ENCODE peak calls at places on chromosomes 13 and 19, in eight cellular contexts. One of them, this sample, is unnamed.

GRCh38 chr13:35157143-35157755 is 215.2 kb downstream of the NBEA start:
- DNase-seq in LNCaP clone FGC: peak
- DNase-seq in astrocyte of the spinal cord: peak
- DNase-seq in tibial artery: no peak
- DNase-seq in psoas muscle: no peak
- DNase-seq in cardiac muscle cell: peak
- DNase-seq in stomach: no peak
- DNase-seq in uterus: peak
- DNase-seq in this sample: peak

GRCh38 chr19:55340784-55341147 is 1.1 kb downstream of the KMT5C start:
- DNase-seq in tibial artery: no peak
- DNase-seq in stomach: no peak
- DNase-seq in astrocyte of the spinal cord: no peak
- DNase-seq in LNCaP clone FGC: no peak
- DNase-seq in uterus: no peak
- DNase-seq in cardiac muscle cell: peak
- DNase-seq in psoas muscle: no peak
- DNase-seq in this sample: no peak

GRCh38 chr19:10122066-10122465 is 2.4 kb upstream of the EIF3G start:
- DNase-seq in cardiac muscle cell: no peak
- DNase-seq in astrocyte of the spinal cord: peak
- DNase-seq in LNCaP clone FGC: peak
- DNase-seq in uterus: no peak
- DNase-seq in tibial artery: peak
- DNase-seq in psoas muscle: no peak
- DNase-seq in stomach: no peak
- DNase-seq in this sample: peak

GRCh38 chr13:76696370-76696769 is 189.8 kb downstream of the KCTD12 start:
- DNase-seq in LNCaP clone FGC: no peak
- DNase-seq in psoas muscle: no peak
- DNase-seq in cardiac muscle cell: peak
- DNase-seq in uterus: no peak
- DNase-seq in tibial artery: no peak
- DNase-seq in astrocyte of the spinal cord: peak
- DNase-seq in stomach: no peak
- DNase-seq in this sample: peak

GRCh38 chr13:39095500-39095899 is 57.2 kb downstream of the NHLRC3 start:
- DNase-seq in astrocyte of the spinal cord: no peak
- DNase-seq in stomach: no peak
- DNase-seq in psoas muscle: no peak
- DNase-seq in cardiac muscle cell: no peak
- DNase-seq in uterus: no peak
- DNase-seq in tibial artery: no peak
- DNase-seq in LNCaP clone FGC: no peak
- DNase-seq in this sample: no peak

GRCh38 chr13:101346942-101347728 is 69.2 kb downstream of the NALCN start:
- DNase-seq in astrocyte of the spinal cord: peak
- DNase-seq in uterus: no peak
- DNase-seq in LNCaP clone FGC: no peak
- DNase-seq in psoas muscle: no peak
- DNase-seq in tibial artery: no peak
- DNase-seq in cardiac muscle cell: no peak
- DNase-seq in stomach: no peak
- DNase-seq in this sample: peak

GRCh38 chr13:110683203-110683883 is 22.6 kb downstream of the CARS2 start:
- DNase-seq in stomach: no peak
- DNase-seq in astrocyte of the spinal cord: peak
- DNase-seq in psoas muscle: no peak
- DNase-seq in tibial artery: no peak
- DNase-seq in uterus: no peak
- DNase-seq in cardiac muscle cell: peak
- DNase-seq in LNCaP clone FGC: no peak
- DNase-seq in this sample: peak

GRCh38 chr13:51050021-51050886 is 60.8 kb downstream of the C13orf42 start:
- DNase-seq in LNCaP clone FGC: no peak
- DNase-seq in cardiac muscle cell: no peak
- DNase-seq in tibial artery: no peak
- DNase-seq in uterus: no peak
- DNase-seq in astrocyte of the spinal cord: peak
- DNase-seq in psoas muscle: no peak
- DNase-seq in stomach: no peak
- DNase-seq in this sample: no peak

GRCh38 chr13:65236841-65237418 is 1993.2 kb downstream of the PCDH9 start:
- DNase-seq in psoas muscle: no peak
- DNase-seq in LNCaP clone FGC: no peak
- DNase-seq in uterus: no peak
- DNase-seq in astrocyte of the spinal cord: no peak
- DNase-seq in stomach: no peak
- DNase-seq in tibial artery: no peak
- DNase-seq in cardiac muscle cell: no peak
- DNase-seq in this sample: no peak

GRCh38 chr19:54431255-54431838 is 16.1 kb downstream of the TTYH1 start:
- DNase-seq in psoas muscle: peak
- DNase-seq in uterus: no peak
- DNase-seq in astrocyte of the spinal cord: peak
- DNase-seq in LNCaP clone FGC: peak
- DNase-seq in cardiac muscle cell: no peak
- DNase-seq in tibial artery: no peak
- DNase-seq in stomach: peak
- DNase-seq in this sample: no peak

GRCh38 chr19:3323026-3323425 is 43.4 kb upstream of the NFIC start:
- DNase-seq in psoas muscle: no peak
- DNase-seq in LNCaP clone FGC: no peak
- DNase-seq in astrocyte of the spinal cord: no peak
- DNase-seq in cardiac muscle cell: no peak
- DNase-seq in stomach: no peak
- DNase-seq in uterus: no peak
- DNase-seq in tibial artery: no peak
- DNase-seq in this sample: no peak

GRCh38 chr19:38135150-38135998 is 88.6 kb downstream of the DPF1 start:
- DNase-seq in tibial artery: no peak
- DNase-seq in psoas muscle: peak
- DNase-seq in astrocyte of the spinal cord: peak
- DNase-seq in cardiac muscle cell: no peak
- DNase-seq in LNCaP clone FGC: no peak
- DNase-seq in uterus: no peak
- DNase-seq in stomach: no peak
- DNase-seq in this sample: peak

GRCh38 chr19:39566064-39566463 is 26.1 kb upstream of the EID2 start:
- DNase-seq in psoas muscle: no peak
- DNase-seq in astrocyte of the spinal cord: no peak
- DNase-seq in LNCaP clone FGC: no peak
- DNase-seq in cardiac muscle cell: peak
- DNase-seq in stomach: no peak
- DNase-seq in uterus: no peak
- DNase-seq in tibial artery: no peak
- DNase-seq in this sample: no peak

GRCh38 chr19:18608805-18609716 is 2.5 kb upstream of the CRLF1 start:
- DNase-seq in cardiac muscle cell: no peak
- DNase-seq in tibial artery: no peak
- DNase-seq in psoas muscle: no peak
- DNase-seq in astrocyte of the spinal cord: no peak
- DNase-seq in uterus: no peak
- DNase-seq in stomach: no peak
- DNase-seq in LNCaP clone FGC: no peak
- DNase-seq in this sample: no peak

GRCh38 chr19:18610556-18611326 is 1.9 kb upstream of the TMEM59L start:
- DNase-seq in psoas muscle: no peak
- DNase-seq in LNCaP clone FGC: no peak
- DNase-seq in tibial artery: no peak
- DNase-seq in cardiac muscle cell: no peak
- DNase-seq in astrocyte of the spinal cord: no peak
- DNase-seq in stomach: no peak
- DNase-seq in uterus: no peak
- DNase-seq in this sample: no peak

GRCh38 chr19:18611327-18612050 is 1.2 kb upstream of the TMEM59L start:
- DNase-seq in cardiac muscle cell: no peak
- DNase-seq in uterus: no peak
- DNase-seq in psoas muscle: no peak
- DNase-seq in tibial artery: no peak
- DNase-seq in astrocyte of the spinal cord: no peak
- DNase-seq in stomach: no peak
- DNase-seq in LNCaP clone FGC: no peak
- DNase-seq in this sample: no peak

GRCh38 chr19:18609717-18610051 is 3.0 kb upstream of the TMEM59L start:
- DNase-seq in cardiac muscle cell: no peak
- DNase-seq in astrocyte of the spinal cord: no peak
- DNase-seq in uterus: no peak
- DNase-seq in psoas muscle: no peak
- DNase-seq in tibial artery: no peak
- DNase-seq in LNCaP clone FGC: no peak
- DNase-seq in stomach: no peak
- DNase-seq in this sample: no peak

DNA sequence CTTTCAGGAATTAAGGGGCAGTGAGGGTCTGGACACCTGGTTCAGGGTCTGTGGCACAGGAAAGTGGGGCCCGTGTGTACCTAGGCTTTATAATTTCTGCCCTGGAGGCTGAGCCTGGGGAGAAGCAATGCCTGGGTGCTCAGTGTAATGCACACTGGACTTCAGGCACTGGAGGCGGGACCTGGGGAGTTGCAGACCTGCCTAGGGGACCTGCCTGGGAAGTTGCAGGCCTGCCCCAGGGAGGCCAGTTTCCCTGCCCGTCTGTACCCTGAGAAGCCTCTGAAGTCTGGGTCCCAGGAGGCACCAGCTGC is 2.5 kb upstream of the TMEM59L start:
- DNase-seq in LNCaP clone FGC: no peak
- DNase-seq in cardiac muscle cell: no peak
- DNase-seq in uterus: no peak
- DNase-seq in stomach: no peak
- DNase-seq in astrocyte of the spinal cord: no peak
- DNase-seq in psoas muscle: no peak
- DNase-seq in tibial artery: no peak
- DNase-seq in this sample: no peak
- H3K4me3 ChIP-seq in LNCaP clone FGC: no peak
- H3K4me3 ChIP-seq in cardiac muscle cell: no peak
- H3K4me3 ChIP-seq in uterus: no peak
- H3K4me3 ChIP-seq in stomach: no peak
- H3K4me3 ChIP-seq in astrocyte of the spinal cord: no peak
- H3K4me3 ChIP-seq in psoas muscle: no peak
- H3K4me3 ChIP-seq in tibial artery: no peak
- H3K4me3 ChIP-seq in this sample: no peak

GRCh38 chr19:58098682-58098998 is 609 bp upstream of the ZSCAN18 start:
- DNase-seq in uterus: no peak
- DNase-seq in tibial artery: no peak
- DNase-seq in astrocyte of the spinal cord: no peak
- DNase-seq in cardiac muscle cell: no peak
- DNase-seq in stomach: no peak
- DNase-seq in LNCaP clone FGC: no peak
- DNase-seq in psoas muscle: no peak
- DNase-seq in this sample: no peak
- H3K4me3 ChIP-seq in uterus: peak
- H3K4me3 ChIP-seq in tibial artery: peak
- H3K4me3 ChIP-seq in astrocyte of the spinal cord: peak
- H3K4me3 ChIP-seq in cardiac muscle cell: peak
- H3K4me3 ChIP-seq in stomach: peak
- H3K4me3 ChIP-seq in LNCaP clone FGC: peak
- H3K4me3 ChIP-seq in psoas muscle: peak
- H3K4me3 ChIP-seq in this sample: peak

DNA sequence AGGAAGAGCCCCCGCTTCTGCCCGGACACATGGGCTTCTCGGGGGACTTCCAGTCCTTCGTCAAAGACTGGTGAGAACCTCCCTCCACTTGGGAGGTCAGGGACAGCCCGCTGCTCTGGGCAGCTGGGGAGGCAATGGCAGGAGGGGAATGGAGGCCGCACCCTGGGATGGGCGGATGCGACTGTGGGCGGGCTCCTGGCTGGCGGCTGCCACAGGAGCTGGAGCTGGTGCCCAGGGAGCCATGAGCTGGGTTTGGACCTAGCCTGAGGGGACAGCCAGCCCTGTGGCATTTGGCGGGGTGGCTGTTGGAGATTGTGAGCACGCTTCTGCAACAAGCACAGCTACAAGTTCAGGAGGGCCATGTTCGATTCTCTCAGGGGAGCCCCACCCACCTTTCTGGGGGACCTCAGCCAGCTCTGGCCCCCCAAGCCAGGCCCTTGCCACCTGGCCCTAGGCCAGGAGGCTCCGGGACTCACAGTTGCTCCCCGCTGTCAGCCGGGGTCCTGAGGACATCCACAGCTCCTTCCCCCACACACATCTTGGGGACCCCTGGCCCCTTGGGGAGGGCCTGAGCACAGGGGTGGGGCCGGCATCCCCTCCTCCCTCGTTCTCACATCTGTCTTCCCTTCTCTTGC is 3.0 kb upstream of the TGFBR3L start:
- DNase-seq in uterus: no peak
- DNase-seq in astrocyte of the spinal cord: no peak
- DNase-seq in psoas muscle: no peak
- DNase-seq in LNCaP clone FGC: no peak
- DNase-seq in stomach: no peak
- DNase-seq in cardiac muscle cell: no peak
- DNase-seq in tibial artery: no peak
- DNase-seq in this sample: no peak
- H3K4me3 ChIP-seq in uterus: no peak
- H3K4me3 ChIP-seq in astrocyte of the spinal cord: no peak
- H3K4me3 ChIP-seq in psoas muscle: no peak
- H3K4me3 ChIP-seq in LNCaP clone FGC: no peak
- H3K4me3 ChIP-seq in stomach: no peak
- H3K4me3 ChIP-seq in cardiac muscle cell: no peak
- H3K4me3 ChIP-seq in tibial artery: no peak
- H3K4me3 ChIP-seq in this sample: no peak

GRCh38 chr13:23671902-23672301 is 101.7 kb downstream of the TNFRSF19 start:
- DNase-seq in psoas muscle: no peak
- DNase-seq in astrocyte of the spinal cord: peak
- DNase-seq in stomach: no peak
- DNase-seq in tibial artery: no peak
- DNase-seq in LNCaP clone FGC: no peak
- DNase-seq in cardiac muscle cell: no peak
- DNase-seq in uterus: no peak
- DNase-seq in this sample: peak

GRCh38 chr13:23671367-23671766 is 101.2 kb downstream of the TNFRSF19 start:
- DNase-seq in uterus: no peak
- DNase-seq in astrocyte of the spinal cord: peak
- DNase-seq in LNCaP clone FGC: no peak
- DNase-seq in stomach: no peak
- DNase-seq in tibial artery: no peak
- DNase-seq in cardiac muscle cell: no peak
- DNase-seq in psoas muscle: no peak
- DNase-seq in this sample: peak

GRCh38 chr13:23672616-23673015 is 102.4 kb downstream of the TNFRSF19 start:
- DNase-seq in LNCaP clone FGC: no peak
- DNase-seq in stomach: no peak
- DNase-seq in astrocyte of the spinal cord: peak
- DNase-seq in tibial artery: no peak
- DNase-seq in psoas muscle: no peak
- DNase-seq in cardiac muscle cell: no peak
- DNase-seq in uterus: no peak
- DNase-seq in this sample: no peak

GRCh38 chr13:23668557-23668956 is 98.3 kb downstream of the TNFRSF19 start:
- DNase-seq in tibial artery: no peak
- DNase-seq in stomach: no peak
- DNase-seq in cardiac muscle cell: no peak
- DNase-seq in psoas muscle: no peak
- DNase-seq in uterus: no peak
- DNase-seq in astrocyte of the spinal cord: no peak
- DNase-seq in LNCaP clone FGC: no peak
- DNase-seq in this sample: peak

DNA sequence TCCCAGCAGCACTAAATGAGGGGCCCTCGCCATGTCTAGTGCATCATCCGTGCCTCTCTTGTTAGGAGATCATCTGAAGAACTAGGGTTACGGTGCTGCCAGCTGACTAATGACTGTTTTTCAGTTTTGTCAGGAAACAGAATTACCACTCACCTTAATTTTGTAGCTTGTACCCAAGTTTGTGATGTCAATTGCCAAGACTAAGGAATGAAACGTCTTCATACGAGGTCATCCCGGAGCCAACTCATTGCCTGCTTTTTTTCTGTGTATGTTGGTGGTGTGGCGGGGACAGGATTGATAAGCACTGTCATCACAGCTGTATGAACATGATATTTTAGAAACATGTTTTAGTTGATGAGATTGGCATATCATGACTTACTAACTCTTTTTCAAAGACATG is 100.6 kb downstream of the TNFRSF19 start:
- DNase-seq in tibial artery: no peak
- DNase-seq in stomach: no peak
- DNase-seq in psoas muscle: no peak
- DNase-seq in astrocyte of the spinal cord: no peak
- DNase-seq in cardiac muscle cell: no peak
- DNase-seq in LNCaP clone FGC: no peak
- DNase-seq in uterus: no peak
- DNase-seq in this sample: no peak
- H3K4me3 ChIP-seq in tibial artery: no peak
- H3K4me3 ChIP-seq in stomach: no peak
- H3K4me3 ChIP-seq in psoas muscle: no peak
- H3K4me3 ChIP-seq in astrocyte of the spinal cord: no peak
- H3K4me3 ChIP-seq in cardiac muscle cell: no peak
- H3K4me3 ChIP-seq in LNCaP clone FGC: no peak
- H3K4me3 ChIP-seq in uterus: no peak
- H3K4me3 ChIP-seq in this sample: no peak

This sample was measured in foreskin fibroblast.